ENCODE peak calls at places on chromosomes 6 and 20, in seven cellular contexts. O, H, A, S, R, K and Q are unnamed samples.

GRCh38 chr20:49891486-49891885 is 23.8 kb downstream of the SPATA2 start:
- DNase-seq in O (no peak), H (no peak), A (no peak), S (no peak), R (no peak), K (no peak), Q (no peak)

GRCh38 chr20:1734269-1734858 is 76.8 kb upstream of the SIRPG start:
- DNase-seq in O (no peak), H (no peak), A (no peak), S (peak; percentile 34), R (no peak), K (peak; percentile 59), Q (peak; percentile 64)

GRCh38 chr6:54083301-54083700 is 27.9 kb upstream of the MLIP start:
- DNase-seq in O (no peak), H (no peak), A (no peak), S (no peak), R (no peak), K (no peak), Q (no peak)

GRCh38 chr6:63346217-63346834 is 26.5 kb upstream of the LGSN start:
- DNase-seq in O (no peak), H (no peak), A (no peak), S (no peak), R (no peak), K (no peak), Q (no peak)

GRCh38 chr20:31630187-31630790 is 7.4 kb upstream of the COX4I2 start:
- DNase-seq in O (peak; percentile 40), H (no peak), A (no peak), S (no peak), R (no peak), K (no peak), Q (no peak)

GRCh38 chr6:169932491-169932890 is 181.1 kb downstream of the ERMARD start:
- DNase-seq in O (no peak), H (no peak), A (no peak), S (no peak), R (no peak), K (peak; percentile 13), Q (no peak)

GRCh38 chr20:47805951-47806350 is 20.7 kb upstream of the SULF2 start:
- DNase-seq in O (no peak), H (no peak), A (no peak), S (no peak), R (no peak), K (no peak), Q (no peak)

GRCh38 chr6:140784573-140784972 is 1348.2 kb upstream of the GJE1 start:
- DNase-seq in O (no peak), H (no peak), A (no peak), S (no peak), R (no peak), K (no peak), Q (no peak)

GRCh38 chr6:139557547-139557946 is 183.1 kb upstream of the CITED2 start:
- DNase-seq in O (no peak), H (no peak), A (no peak), S (no peak), R (no peak), K (no peak), Q (no peak)

GRCh38 chr6:113458368-113459010 is 398.7 kb upstream of the MARCKS start:
- DNase-seq in O (no peak), H (peak; percentile 48), A (no peak), S (no peak), R (no peak), K (no peak), Q (no peak)

GRCh38 chr6:132227937-132228336 is 173.3 kb downstream of the MOXD1 start:
- DNase-seq in O (peak; percentile 87), H (peak; percentile 78), A (no peak), S (no peak), R (no peak), K (no peak), Q (no peak)

GRCh38 chr20:34927736-34928135 is 27.9 kb downstream of the GSS start:
- DNase-seq in O (no peak), H (no peak), A (no peak), S (no peak), R (no peak), K (no peak), Q (no peak)

GRCh38 chr6:137261393-137262154 is 42.4 kb upstream of the IFNGR1 start:
- DNase-seq in O (peak; percentile 77), H (peak; percentile 62), A (no peak), S (peak; percentile 28), R (no peak), K (peak; percentile 38), Q (peak; percentile 44)

GRCh38 chr6:114144887-114145851 is 174.2 kb upstream of the HDAC2 start:
- DNase-seq in O (no peak), H (no peak), A (no peak), S (no peak), R (no peak), K (no peak), Q (no peak)

GRCh38 chr20:39874049-39874893 is 814.8 kb downstream of the MAFB start:
- DNase-seq in O (peak; percentile 90), H (peak; percentile 85), A (no peak), S (peak; percentile 65), R (peak; percentile 79), K (peak; percentile 51), Q (peak; percentile 52)

GRCh38 chr6:113102761-113103160 is 754.4 kb upstream of the MARCKS start:
- DNase-seq in O (peak; percentile 39), H (peak; percentile 54), A (no peak), S (no peak), R (no peak), K (no peak), Q (no peak)

GRCh38 chr6:70734381-70734780 is 66.7 kb downstream of the SMAP1 start:
- DNase-seq in O (no peak), H (no peak), A (no peak), S (no peak), R (no peak), K (no peak), Q (no peak)

GRCh38 chr6:736657-737446 is 43.9 kb upstream of the EXOC2 start:
- DNase-seq in O (no peak), H (no peak), A (no peak), S (no peak), R (no peak), K (no peak), Q (no peak)

GRCh38 chr6:56525976-56526375 is 116.7 kb downstream of the DST start:
- DNase-seq in O (no peak), H (no peak), A (no peak), S (no peak), R (no peak), K (no peak), Q (no peak)

DNA sequence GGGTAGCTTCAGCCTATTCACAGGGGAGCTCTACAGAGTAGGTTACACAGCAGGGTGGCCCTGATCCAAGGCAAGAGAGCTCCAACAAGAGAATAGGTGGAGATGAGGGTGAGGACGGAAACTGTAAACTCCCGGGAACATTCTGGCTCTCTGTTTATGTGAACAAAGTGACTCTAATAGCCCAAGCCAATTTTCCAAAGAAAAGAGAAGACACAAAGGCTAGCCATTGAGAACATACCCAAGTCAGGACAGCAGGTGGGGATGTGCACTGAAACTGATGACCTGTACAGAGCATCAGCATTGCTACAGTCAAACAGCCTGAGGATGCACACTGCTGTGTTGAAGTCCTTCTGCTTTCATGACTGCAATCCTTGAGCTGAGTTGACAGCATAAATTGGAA is 136.0 kb upstream of the TOP1 start:
- DNase-seq in O (no peak), H (no peak), A (no peak), S (no peak), R (no peak), K (no peak), Q (no peak)
- TF ChIP-seq CTCF in O (no peak), H (no peak), A (no peak), S (no peak), R (no peak), K (no peak), Q (no peak)

GRCh38 chr6:162118706-162119105 is 608.9 kb downstream of the PRKN start:
- DNase-seq in O (no peak), H (no peak), A (no peak), S (no peak), R (no peak), K (no peak), Q (no peak)

GRCh38 chr6:162123797-162124196 is 603.8 kb downstream of the PRKN start:
- DNase-seq in O (peak; percentile 48), H (peak; percentile 14), A (no peak), S (no peak), R (no peak), K (no peak), Q (no peak)

GRCh38 chr6:162124710-162125435 is 602.7 kb downstream of the PRKN start:
- DNase-seq in O (no peak), H (no peak), A (no peak), S (no peak), R (no peak), K (no peak), Q (no peak)

GRCh38 chr6:162119349-162119748 is 608.2 kb downstream of the PRKN start:
- DNase-seq in O (peak; percentile 51), H (peak; percentile 58), A (no peak), S (no peak), R (peak; percentile 25), K (no peak), Q (no peak)
- TF ChIP-seq CTCF in O (no peak), H (no peak), A (no peak), S (no peak), R (no peak), K (no peak), Q (no peak)

GRCh38 chr6:12482386-12482785 is 192.2 kb downstream of the EDN1 start:
- DNase-seq in O (no peak), H (no peak), A (no peak), S (no peak), R (no peak), K (no peak), Q (no peak)
- TF ChIP-seq CTCF in O (no peak), H (no peak), A (no peak), S (peak; percentile 18), R (no peak), K (no peak), Q (peak; percentile 41)

DNA sequence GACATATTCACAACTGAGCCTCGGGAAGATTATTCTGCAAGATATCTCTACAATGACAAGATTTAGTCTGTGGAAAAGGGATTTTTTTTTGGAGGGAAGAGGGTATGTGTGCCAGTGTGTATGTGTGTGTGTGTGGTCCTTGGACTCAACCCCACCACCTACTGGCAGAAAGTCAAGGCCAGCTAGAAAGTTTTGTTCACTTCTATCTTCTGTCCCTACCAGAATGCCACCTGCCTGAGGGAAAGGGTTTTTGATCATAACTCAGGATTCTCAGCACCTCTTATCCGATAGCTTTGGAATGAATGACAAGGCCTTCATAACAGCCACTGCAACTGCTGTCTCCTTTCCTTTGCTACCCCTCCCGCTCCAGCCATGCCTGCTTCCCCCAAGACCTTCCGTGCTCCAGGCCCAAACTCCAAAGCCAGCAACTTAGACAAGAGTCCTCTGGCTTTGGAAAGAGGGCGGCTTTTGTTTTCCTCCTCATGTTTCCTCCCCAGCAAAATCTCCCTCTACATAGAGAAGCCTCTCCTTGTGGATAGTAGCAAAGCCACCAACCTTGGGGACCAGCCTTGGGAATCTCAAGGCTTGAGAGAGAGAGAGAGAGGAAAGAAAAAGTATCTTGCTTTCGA is 18.6 kb downstream of the BTN3A1 start:
- DNase-seq in O (peak; percentile 46), H (peak; percentile 46), A (no peak), S (peak; percentile 33), R (peak; percentile 49), K (peak; percentile 39), Q (no peak)
- TF ChIP-seq CTCF in O (peak; percentile 20), H (peak; percentile 56), A (peak; percentile 59), S (peak; percentile 32), R (peak; percentile 11), K (peak; percentile 52), Q (peak; percentile 62)